ENCODE peak calls at places on chromosomes 4 and X, in five cellular contexts. One of them, this sample, is unnamed.

GRCh38 chrX:96906741-96907140 is 23.0 kb downstream of the RPA4 start:
- DNase-seq in activated CD4-positive, CD25-positive, alpha-beta regulatory T cell treated with anti-CD3 and anti-CD28 coated beads, Interleukin-2, amount 50 U/mL, for 16 hours: no peak
- DNase-seq in activated effector memory CD4-positive, alpha-beta T cell treated with anti-CD3 and anti-CD28 coated beads, Interleukin-2, amount 50 U/mL, for 16 hours: no peak
- DNase-seq in mammary epithelial cell: peak
- DNase-seq in hippocampal formation: no peak
- DNase-seq in this sample: no peak

GRCh38 chr4:184102488-184102887 is 115.2 kb downstream of the ENPP6 start:
- DNase-seq in activated CD4-positive, CD25-positive, alpha-beta regulatory T cell treated with anti-CD3 and anti-CD28 coated beads, Interleukin-2, amount 50 U/mL, for 16 hours: no peak
- DNase-seq in hippocampal formation: no peak
- DNase-seq in mammary epithelial cell: no peak
- DNase-seq in activated effector memory CD4-positive, alpha-beta T cell treated with anti-CD3 and anti-CD28 coated beads, Interleukin-2, amount 50 U/mL, for 16 hours: no peak
- DNase-seq in this sample: no peak

GRCh38 chr4:56844817-56845580 is 23.5 kb upstream of the SPINK2 start:
- DNase-seq in mammary epithelial cell: no peak
- DNase-seq in activated effector memory CD4-positive, alpha-beta T cell treated with anti-CD3 and anti-CD28 coated beads, Interleukin-2, amount 50 U/mL, for 16 hours: peak
- DNase-seq in hippocampal formation: no peak
- DNase-seq in activated CD4-positive, CD25-positive, alpha-beta regulatory T cell treated with anti-CD3 and anti-CD28 coated beads, Interleukin-2, amount 50 U/mL, for 16 hours: no peak
- DNase-seq in this sample: no peak

GRCh38 chr4:173014113-173014558 is 154.5 kb upstream of the GALNT7 start:
- DNase-seq in activated CD4-positive, CD25-positive, alpha-beta regulatory T cell treated with anti-CD3 and anti-CD28 coated beads, Interleukin-2, amount 50 U/mL, for 16 hours: no peak
- DNase-seq in mammary epithelial cell: peak
- DNase-seq in activated effector memory CD4-positive, alpha-beta T cell treated with anti-CD3 and anti-CD28 coated beads, Interleukin-2, amount 50 U/mL, for 16 hours: no peak
- DNase-seq in hippocampal formation: no peak
- DNase-seq in this sample: no peak

GRCh38 chrX:47563801-47564315 is 2.9 kb downstream of the ARAF start:
- DNase-seq in activated CD4-positive, CD25-positive, alpha-beta regulatory T cell treated with anti-CD3 and anti-CD28 coated beads, Interleukin-2, amount 50 U/mL, for 16 hours: no peak
- DNase-seq in hippocampal formation: no peak
- DNase-seq in activated effector memory CD4-positive, alpha-beta T cell treated with anti-CD3 and anti-CD28 coated beads, Interleukin-2, amount 50 U/mL, for 16 hours: no peak
- DNase-seq in mammary epithelial cell: peak
- DNase-seq in this sample: no peak

GRCh38 chrX:22300130-22300529 is 27.4 kb downstream of the CBLL2 start:
- DNase-seq in mammary epithelial cell: peak
- DNase-seq in activated CD4-positive, CD25-positive, alpha-beta regulatory T cell treated with anti-CD3 and anti-CD28 coated beads, Interleukin-2, amount 50 U/mL, for 16 hours: no peak
- DNase-seq in activated effector memory CD4-positive, alpha-beta T cell treated with anti-CD3 and anti-CD28 coated beads, Interleukin-2, amount 50 U/mL, for 16 hours: no peak
- DNase-seq in hippocampal formation: no peak
- DNase-seq in this sample: no peak

GRCh38 chr4:110417151-110417550 is 58.8 kb upstream of the ENPEP start:
- DNase-seq in hippocampal formation: no peak
- DNase-seq in activated effector memory CD4-positive, alpha-beta T cell treated with anti-CD3 and anti-CD28 coated beads, Interleukin-2, amount 50 U/mL, for 16 hours: no peak
- DNase-seq in mammary epithelial cell: peak
- DNase-seq in activated CD4-positive, CD25-positive, alpha-beta regulatory T cell treated with anti-CD3 and anti-CD28 coated beads, Interleukin-2, amount 50 U/mL, for 16 hours: no peak
- DNase-seq in this sample: no peak

GRCh38 chrX:47179221-47179927 is 14.3 kb upstream of the UBA1 start:
- DNase-seq in activated effector memory CD4-positive, alpha-beta T cell treated with anti-CD3 and anti-CD28 coated beads, Interleukin-2, amount 50 U/mL, for 16 hours: peak
- DNase-seq in hippocampal formation: peak
- DNase-seq in mammary epithelial cell: peak
- DNase-seq in activated CD4-positive, CD25-positive, alpha-beta regulatory T cell treated with anti-CD3 and anti-CD28 coated beads, Interleukin-2, amount 50 U/mL, for 16 hours: no peak
- DNase-seq in this sample: peak

GRCh38 chr4:87427518-87427868 is 5.1 kb downstream of the NUDT9 start:
- DNase-seq in hippocampal formation: no peak
- DNase-seq in mammary epithelial cell: no peak
- DNase-seq in activated CD4-positive, CD25-positive, alpha-beta regulatory T cell treated with anti-CD3 and anti-CD28 coated beads, Interleukin-2, amount 50 U/mL, for 16 hours: no peak
- DNase-seq in activated effector memory CD4-positive, alpha-beta T cell treated with anti-CD3 and anti-CD28 coated beads, Interleukin-2, amount 50 U/mL, for 16 hours: no peak
- DNase-seq in this sample: no peak

GRCh38 chr4:159483110-159483509 is 380.2 kb downstream of the RAPGEF2 start:
- DNase-seq in hippocampal formation: no peak
- DNase-seq in activated CD4-positive, CD25-positive, alpha-beta regulatory T cell treated with anti-CD3 and anti-CD28 coated beads, Interleukin-2, amount 50 U/mL, for 16 hours: no peak
- DNase-seq in activated effector memory CD4-positive, alpha-beta T cell treated with anti-CD3 and anti-CD28 coated beads, Interleukin-2, amount 50 U/mL, for 16 hours: no peak
- DNase-seq in mammary epithelial cell: no peak
- DNase-seq in this sample: no peak

GRCh38 chr4:10456270-10457254 is 664 bp downstream of the ZNF518B start:
- DNase-seq in activated effector memory CD4-positive, alpha-beta T cell treated with anti-CD3 and anti-CD28 coated beads, Interleukin-2, amount 50 U/mL, for 16 hours: peak
- DNase-seq in hippocampal formation: no peak
- DNase-seq in activated CD4-positive, CD25-positive, alpha-beta regulatory T cell treated with anti-CD3 and anti-CD28 coated beads, Interleukin-2, amount 50 U/mL, for 16 hours: peak
- DNase-seq in mammary epithelial cell: peak
- DNase-seq in this sample: peak

GRCh38 chrX:74133156-74133796 is 170.7 kb upstream of the ZCCHC13 start:
- DNase-seq in hippocampal formation: no peak
- DNase-seq in mammary epithelial cell: peak
- DNase-seq in activated effector memory CD4-positive, alpha-beta T cell treated with anti-CD3 and anti-CD28 coated beads, Interleukin-2, amount 50 U/mL, for 16 hours: no peak
- DNase-seq in activated CD4-positive, CD25-positive, alpha-beta regulatory T cell treated with anti-CD3 and anti-CD28 coated beads, Interleukin-2, amount 50 U/mL, for 16 hours: no peak
- DNase-seq in this sample: no peak

GRCh38 chr4:125517831-125518230 is 203.1 kb downstream of the FAT4 start:
- DNase-seq in activated effector memory CD4-positive, alpha-beta T cell treated with anti-CD3 and anti-CD28 coated beads, Interleukin-2, amount 50 U/mL, for 16 hours: no peak
- DNase-seq in activated CD4-positive, CD25-positive, alpha-beta regulatory T cell treated with anti-CD3 and anti-CD28 coated beads, Interleukin-2, amount 50 U/mL, for 16 hours: no peak
- DNase-seq in mammary epithelial cell: no peak
- DNase-seq in hippocampal formation: no peak
- DNase-seq in this sample: no peak

GRCh38 chrX:12994321-12994720 is 19.4 kb downstream of the TMSB4X start:
- DNase-seq in activated effector memory CD4-positive, alpha-beta T cell treated with anti-CD3 and anti-CD28 coated beads, Interleukin-2, amount 50 U/mL, for 16 hours: no peak
- DNase-seq in hippocampal formation: no peak
- DNase-seq in mammary epithelial cell: no peak
- DNase-seq in activated CD4-positive, CD25-positive, alpha-beta regulatory T cell treated with anti-CD3 and anti-CD28 coated beads, Interleukin-2, amount 50 U/mL, for 16 hours: no peak
- DNase-seq in this sample: no peak

GRCh38 chrX:134654398-134655012 is 3.8 kb downstream of the PLAC1 start:
- DNase-seq in activated effector memory CD4-positive, alpha-beta T cell treated with anti-CD3 and anti-CD28 coated beads, Interleukin-2, amount 50 U/mL, for 16 hours: peak
- DNase-seq in activated CD4-positive, CD25-positive, alpha-beta regulatory T cell treated with anti-CD3 and anti-CD28 coated beads, Interleukin-2, amount 50 U/mL, for 16 hours: no peak
- DNase-seq in mammary epithelial cell: no peak
- DNase-seq in hippocampal formation: no peak
- DNase-seq in this sample: no peak

GRCh38 chrX:19555236-19555635 is 39.9 kb upstream of the MAP3K15 start:
- DNase-seq in activated CD4-positive, CD25-positive, alpha-beta regulatory T cell treated with anti-CD3 and anti-CD28 coated beads, Interleukin-2, amount 50 U/mL, for 16 hours: no peak
- DNase-seq in activated effector memory CD4-positive, alpha-beta T cell treated with anti-CD3 and anti-CD28 coated beads, Interleukin-2, amount 50 U/mL, for 16 hours: no peak
- DNase-seq in hippocampal formation: no peak
- DNase-seq in mammary epithelial cell: no peak
- DNase-seq in this sample: no peak

GRCh38 chr4:98204236-98204553 is 57.0 kb upstream of the RAP1GDS1 start:
- DNase-seq in hippocampal formation: no peak
- DNase-seq in mammary epithelial cell: no peak
- DNase-seq in activated CD4-positive, CD25-positive, alpha-beta regulatory T cell treated with anti-CD3 and anti-CD28 coated beads, Interleukin-2, amount 50 U/mL, for 16 hours: no peak
- DNase-seq in activated effector memory CD4-positive, alpha-beta T cell treated with anti-CD3 and anti-CD28 coated beads, Interleukin-2, amount 50 U/mL, for 16 hours: no peak
- DNase-seq in this sample: no peak

GRCh38 chrX:2387614-2388239 is 113.0 kb downstream of the DHRSX start:
- DNase-seq in hippocampal formation: no peak
- DNase-seq in mammary epithelial cell: no peak
- DNase-seq in activated effector memory CD4-positive, alpha-beta T cell treated with anti-CD3 and anti-CD28 coated beads, Interleukin-2, amount 50 U/mL, for 16 hours: no peak
- DNase-seq in activated CD4-positive, CD25-positive, alpha-beta regulatory T cell treated with anti-CD3 and anti-CD28 coated beads, Interleukin-2, amount 50 U/mL, for 16 hours: no peak
- DNase-seq in this sample: no peak

GRCh38 chr4:140163029-140163810 is 9.2 kb upstream of the MAML3 start:
- DNase-seq in mammary epithelial cell: peak
- DNase-seq in activated CD4-positive, CD25-positive, alpha-beta regulatory T cell treated with anti-CD3 and anti-CD28 coated beads, Interleukin-2, amount 50 U/mL, for 16 hours: no peak
- DNase-seq in activated effector memory CD4-positive, alpha-beta T cell treated with anti-CD3 and anti-CD28 coated beads, Interleukin-2, amount 50 U/mL, for 16 hours: no peak
- DNase-seq in hippocampal formation: no peak
- DNase-seq in this sample: peak

GRCh38 chr4:59388359-59388758 is 1811.8 kb upstream of the ADGRL3 start:
- DNase-seq in activated CD4-positive, CD25-positive, alpha-beta regulatory T cell treated with anti-CD3 and anti-CD28 coated beads, Interleukin-2, amount 50 U/mL, for 16 hours: no peak
- DNase-seq in hippocampal formation: no peak
- DNase-seq in mammary epithelial cell: no peak
- DNase-seq in activated effector memory CD4-positive, alpha-beta T cell treated with anti-CD3 and anti-CD28 coated beads, Interleukin-2, amount 50 U/mL, for 16 hours: no peak
- DNase-seq in this sample: no peak

GRCh38 chrX:24479924-24480722 is 15.0 kb downstream of the PDK3 start:
- DNase-seq in mammary epithelial cell: no peak
- DNase-seq in activated effector memory CD4-positive, alpha-beta T cell treated with anti-CD3 and anti-CD28 coated beads, Interleukin-2, amount 50 U/mL, for 16 hours: peak
- DNase-seq in hippocampal formation: no peak
- DNase-seq in activated CD4-positive, CD25-positive, alpha-beta regulatory T cell treated with anti-CD3 and anti-CD28 coated beads, Interleukin-2, amount 50 U/mL, for 16 hours: peak
- DNase-seq in this sample: no peak

GRCh38 chrX:104459796-104460195 is 106.2 kb upstream of the IL1RAPL2 start:
- DNase-seq in activated effector memory CD4-positive, alpha-beta T cell treated with anti-CD3 and anti-CD28 coated beads, Interleukin-2, amount 50 U/mL, for 16 hours: no peak
- DNase-seq in hippocampal formation: no peak
- DNase-seq in mammary epithelial cell: no peak
- DNase-seq in activated CD4-positive, CD25-positive, alpha-beta regulatory T cell treated with anti-CD3 and anti-CD28 coated beads, Interleukin-2, amount 50 U/mL, for 16 hours: no peak
- DNase-seq in this sample: no peak

GRCh38 chrX:56813318-56813837 is 84.3 kb downstream of the NBDY start:
- DNase-seq in mammary epithelial cell: peak
- DNase-seq in activated CD4-positive, CD25-positive, alpha-beta regulatory T cell treated with anti-CD3 and anti-CD28 coated beads, Interleukin-2, amount 50 U/mL, for 16 hours: no peak
- DNase-seq in activated effector memory CD4-positive, alpha-beta T cell treated with anti-CD3 and anti-CD28 coated beads, Interleukin-2, amount 50 U/mL, for 16 hours: peak
- DNase-seq in hippocampal formation: no peak
- DNase-seq in this sample: peak

GRCh38 chr4:174284181-174284886 is 623 bp downstream of the CEP44 start:
- DNase-seq in activated CD4-positive, CD25-positive, alpha-beta regulatory T cell treated with anti-CD3 and anti-CD28 coated beads, Interleukin-2, amount 50 U/mL, for 16 hours: no peak
- DNase-seq in mammary epithelial cell: peak
- DNase-seq in hippocampal formation: no peak
- DNase-seq in activated effector memory CD4-positive, alpha-beta T cell treated with anti-CD3 and anti-CD28 coated beads, Interleukin-2, amount 50 U/mL, for 16 hours: no peak
- DNase-seq in this sample: no peak

GRCh38 chr4:156298230-156298629 is 344.6 kb upstream of the CTSO start:
- DNase-seq in activated effector memory CD4-positive, alpha-beta T cell treated with anti-CD3 and anti-CD28 coated beads, Interleukin-2, amount 50 U/mL, for 16 hours: no peak
- DNase-seq in activated CD4-positive, CD25-positive, alpha-beta regulatory T cell treated with anti-CD3 and anti-CD28 coated beads, Interleukin-2, amount 50 U/mL, for 16 hours: no peak
- DNase-seq in mammary epithelial cell: peak
- DNase-seq in hippocampal formation: no peak
- DNase-seq in this sample: no peak

GRCh38 chr4:129335263-129335662 is 239.3 kb downstream of the C4orf33 start:
- DNase-seq in activated effector memory CD4-positive, alpha-beta T cell treated with anti-CD3 and anti-CD28 coated beads, Interleukin-2, amount 50 U/mL, for 16 hours: no peak
- DNase-seq in mammary epithelial cell: no peak
- DNase-seq in hippocampal formation: no peak
- DNase-seq in activated CD4-positive, CD25-positive, alpha-beta regulatory T cell treated with anti-CD3 and anti-CD28 coated beads, Interleukin-2, amount 50 U/mL, for 16 hours: no peak
- DNase-seq in this sample: no peak

GRCh38 chrX:13360146-13360545 is 40.3 kb upstream of the ATXN3L start:
- DNase-seq in mammary epithelial cell: no peak
- DNase-seq in hippocampal formation: no peak
- DNase-seq in activated CD4-positive, CD25-positive, alpha-beta regulatory T cell treated with anti-CD3 and anti-CD28 coated beads, Interleukin-2, amount 50 U/mL, for 16 hours: no peak
- DNase-seq in activated effector memory CD4-positive, alpha-beta T cell treated with anti-CD3 and anti-CD28 coated beads, Interleukin-2, amount 50 U/mL, for 16 hours: no peak
- DNase-seq in this sample: no peak

GRCh38 chrX:136185409-136186022 is 38.2 kb downstream of the FHL1 start:
- DNase-seq in activated effector memory CD4-positive, alpha-beta T cell treated with anti-CD3 and anti-CD28 coated beads, Interleukin-2, amount 50 U/mL, for 16 hours: no peak
- DNase-seq in hippocampal formation: no peak
- DNase-seq in mammary epithelial cell: no peak
- DNase-seq in activated CD4-positive, CD25-positive, alpha-beta regulatory T cell treated with anti-CD3 and anti-CD28 coated beads, Interleukin-2, amount 50 U/mL, for 16 hours: no peak
- DNase-seq in this sample: no peak

GRCh38 chrX:106170318-106170717 is 2.2 kb downstream of the PWWP3B start:
- DNase-seq in hippocampal formation: no peak
- DNase-seq in mammary epithelial cell: peak
- DNase-seq in activated effector memory CD4-positive, alpha-beta T cell treated with anti-CD3 and anti-CD28 coated beads, Interleukin-2, amount 50 U/mL, for 16 hours: no peak
- DNase-seq in activated CD4-positive, CD25-positive, alpha-beta regulatory T cell treated with anti-CD3 and anti-CD28 coated beads, Interleukin-2, amount 50 U/mL, for 16 hours: no peak
- DNase-seq in this sample: no peak

GRCh38 chr4:11543710-11544109 is 115.0 kb upstream of the HS3ST1 start:
- DNase-seq in mammary epithelial cell: peak
- DNase-seq in activated CD4-positive, CD25-positive, alpha-beta regulatory T cell treated with anti-CD3 and anti-CD28 coated beads, Interleukin-2, amount 50 U/mL, for 16 hours: no peak
- DNase-seq in hippocampal formation: no peak
- DNase-seq in activated effector memory CD4-positive, alpha-beta T cell treated with anti-CD3 and anti-CD28 coated beads, Interleukin-2, amount 50 U/mL, for 16 hours: no peak
- DNase-seq in this sample: no peak

GRCh38 chr4:70505152-70505748 is 13.1 kb upstream of the AMTN start:
- DNase-seq in hippocampal formation: peak
- DNase-seq in activated effector memory CD4-positive, alpha-beta T cell treated with anti-CD3 and anti-CD28 coated beads, Interleukin-2, amount 50 U/mL, for 16 hours: peak
- DNase-seq in mammary epithelial cell: peak
- DNase-seq in activated CD4-positive, CD25-positive, alpha-beta regulatory T cell treated with anti-CD3 and anti-CD28 coated beads, Interleukin-2, amount 50 U/mL, for 16 hours: peak
- DNase-seq in this sample: no peak

GRCh38 chr4:183342541-183343533 is 20.6 kb upstream of the CLDN24 start:
- DNase-seq in hippocampal formation: no peak
- DNase-seq in activated CD4-positive, CD25-positive, alpha-beta regulatory T cell treated with anti-CD3 and anti-CD28 coated beads, Interleukin-2, amount 50 U/mL, for 16 hours: no peak
- DNase-seq in activated effector memory CD4-positive, alpha-beta T cell treated with anti-CD3 and anti-CD28 coated beads, Interleukin-2, amount 50 U/mL, for 16 hours: no peak
- DNase-seq in mammary epithelial cell: no peak
- DNase-seq in this sample: no peak

GRCh38 chrX:116436358-116436816 is at the start of gene SLC6A14:
- DNase-seq in mammary epithelial cell: no peak
- DNase-seq in activated CD4-positive, CD25-positive, alpha-beta regulatory T cell treated with anti-CD3 and anti-CD28 coated beads, Interleukin-2, amount 50 U/mL, for 16 hours: no peak
- DNase-seq in hippocampal formation: no peak
- DNase-seq in activated effector memory CD4-positive, alpha-beta T cell treated with anti-CD3 and anti-CD28 coated beads, Interleukin-2, amount 50 U/mL, for 16 hours: no peak
- DNase-seq in this sample: no peak

GRCh38 chrX:153969904-153970397 is 1.7 kb downstream of the HCFC1 start:
- DNase-seq in activated effector memory CD4-positive, alpha-beta T cell treated with anti-CD3 and anti-CD28 coated beads, Interleukin-2, amount 50 U/mL, for 16 hours: peak
- DNase-seq in mammary epithelial cell: peak
- DNase-seq in hippocampal formation: peak
- DNase-seq in activated CD4-positive, CD25-positive, alpha-beta regulatory T cell treated with anti-CD3 and anti-CD28 coated beads, Interleukin-2, amount 50 U/mL, for 16 hours: no peak
- DNase-seq in this sample: peak

GRCh38 chrX:1883772-1884171 is 268.9 kb downstream of the ASMT start:
- DNase-seq in activated effector memory CD4-positive, alpha-beta T cell treated with anti-CD3 and anti-CD28 coated beads, Interleukin-2, amount 50 U/mL, for 16 hours: peak
- DNase-seq in activated CD4-positive, CD25-positive, alpha-beta regulatory T cell treated with anti-CD3 and anti-CD28 coated beads, Interleukin-2, amount 50 U/mL, for 16 hours: no peak
- DNase-seq in hippocampal formation: no peak
- DNase-seq in mammary epithelial cell: no peak
- DNase-seq in this sample: no peak

GRCh38 chr4:140233811-140234696 is 80.1 kb upstream of the MAML3 start:
- DNase-seq in activated effector memory CD4-positive, alpha-beta T cell treated with anti-CD3 and anti-CD28 coated beads, Interleukin-2, amount 50 U/mL, for 16 hours: no peak
- DNase-seq in activated CD4-positive, CD25-positive, alpha-beta regulatory T cell treated with anti-CD3 and anti-CD28 coated beads, Interleukin-2, amount 50 U/mL, for 16 hours: no peak
- DNase-seq in mammary epithelial cell: no peak
- DNase-seq in hippocampal formation: no peak
- DNase-seq in this sample: no peak